ENCODE peak calls at places on chromosomes 11 and 22, in eight cellular contexts. G, O, V, X, I, K, B and P are unnamed samples.

GRCh38 chr11:32081129-32081641 is 9.7 kb upstream of the RCN1 start:
- DNase-seq in G (no peak), O (no peak), V (peak; percentile 64), X (peak; percentile 40), I (no peak), K (no peak), B (peak; percentile 88), P (no peak)

GRCh38 chr11:62678770-62679696 is at the start of gene UBXN1:
- DNase-seq in G (peak; percentile 92), O (peak; percentile 87), V (peak; percentile 83), X (peak; percentile 97), I (peak; percentile 66), K (peak; percentile 87), B (peak; percentile 99), P (peak; percentile 82)

GRCh38 chr11:75839851-75840250 is 24.8 kb downstream of the UVRAG start:
- DNase-seq in G (no peak), O (no peak), V (no peak), X (peak; percentile 42), I (no peak), K (no peak), B (peak; percentile 29), P (no peak)

GRCh38 chr11:115198301-115198700 is 305.9 kb downstream of the CADM1 start:
- DNase-seq in G (no peak), O (no peak), V (peak; percentile 58), X (no peak), I (no peak), K (no peak), B (no peak), P (no peak)

GRCh38 chr11:111301004-111301839 is 2.9 kb downstream of the POU2AF3 start:
- DNase-seq in G (no peak), O (no peak), V (no peak), X (no peak), I (no peak), K (no peak), B (no peak), P (no peak)

GRCh38 chr11:111260761-111261160 is 15.2 kb downstream of the POU2AF2 start:
- DNase-seq in G (no peak), O (no peak), V (no peak), X (no peak), I (no peak), K (no peak), B (peak; percentile 49), P (peak; percentile 53)

GRCh38 chr11:64202992-64203391 is 3.5 kb upstream of the FERMT3 start:
- DNase-seq in G (no peak), O (no peak), V (no peak), X (no peak), I (no peak), K (no peak), B (no peak), P (no peak)

GRCh38 chr11:37500425-37500824 is 902.4 kb upstream of the RAG2 start:
- DNase-seq in G (no peak), O (no peak), V (peak; percentile 31), X (no peak), I (no peak), K (no peak), B (no peak), P (no peak)

GRCh38 chr11:111733009-111733408 is 33.2 kb downstream of the PPP2R1B start:
- DNase-seq in G (no peak), O (no peak), V (peak; percentile 91), X (peak; percentile 87), I (peak; percentile 68), K (no peak), B (peak; percentile 88), P (no peak)

GRCh38 chr11:121754603-121755002 is 301.8 kb upstream of the SORL1-AS1 start:
- DNase-seq in G (no peak), O (no peak), V (peak; percentile 14), X (peak; percentile 63), I (no peak), K (no peak), B (peak; percentile 18), P (no peak)

GRCh38 chr22:39170825-39171622 is 18.5 kb upstream of the CBX7 start:
- DNase-seq in G (peak; percentile 91), O (no peak), V (peak; percentile 52), X (peak; percentile 75), I (peak; percentile 39), K (peak; percentile 82), B (peak; percentile 55), P (peak; percentile 44)

GRCh38 chr22:22935546-22936157 is 48.0 kb downstream of the IGLL5 start:
- DNase-seq in G (peak; percentile 24), O (no peak), V (no peak), X (no peak), I (no peak), K (peak; percentile 90), B (no peak), P (no peak)

GRCh38 chr22:48492371-48493320 is 1335.0 kb downstream of the BRD1 start:
- DNase-seq in G (peak; percentile 79), O (no peak), V (peak; percentile 57), X (peak; percentile 77), I (peak; percentile 4), K (peak; percentile 36), B (peak; percentile 59), P (peak; percentile 22)

GRCh38 chr11:75298191-75298590 is 53.3 kb downstream of the ARRB1 start:
- DNase-seq in G (no peak), O (no peak), V (no peak), X (no peak), I (no peak), K (no peak), B (peak; percentile 25), P (no peak)

GRCh38 chr22:36736701-36737320 is 33.3 kb upstream of the CACNG2 start:
- DNase-seq in G (no peak), O (no peak), V (no peak), X (no peak), I (no peak), K (no peak), B (no peak), P (no peak)

GRCh38 chr22:39763276-39763675 is 130.3 kb downstream of the ENTHD1 start:
- DNase-seq in G (no peak), O (no peak), V (no peak), X (no peak), I (no peak), K (no peak), B (no peak), P (no peak)

GRCh38 chr11:112830255-112830654 is 131.0 kb upstream of the NCAM1 start:
- DNase-seq in G (no peak), O (no peak), V (no peak), X (no peak), I (no peak), K (no peak), B (no peak), P (no peak)

GRCh38 chr22:48717076-48717810 is 1110.4 kb downstream of the BRD1 start:
- DNase-seq in G (no peak), O (no peak), V (no peak), X (no peak), I (no peak), K (no peak), B (no peak), P (no peak)

GRCh38 chr11:12441081-12441801 is 63.9 kb downstream of the PARVA start:
- DNase-seq in G (no peak), O (no peak), V (peak; percentile 62), X (peak; percentile 15), I (no peak), K (no peak), B (peak; percentile 56), P (no peak)

DNA sequence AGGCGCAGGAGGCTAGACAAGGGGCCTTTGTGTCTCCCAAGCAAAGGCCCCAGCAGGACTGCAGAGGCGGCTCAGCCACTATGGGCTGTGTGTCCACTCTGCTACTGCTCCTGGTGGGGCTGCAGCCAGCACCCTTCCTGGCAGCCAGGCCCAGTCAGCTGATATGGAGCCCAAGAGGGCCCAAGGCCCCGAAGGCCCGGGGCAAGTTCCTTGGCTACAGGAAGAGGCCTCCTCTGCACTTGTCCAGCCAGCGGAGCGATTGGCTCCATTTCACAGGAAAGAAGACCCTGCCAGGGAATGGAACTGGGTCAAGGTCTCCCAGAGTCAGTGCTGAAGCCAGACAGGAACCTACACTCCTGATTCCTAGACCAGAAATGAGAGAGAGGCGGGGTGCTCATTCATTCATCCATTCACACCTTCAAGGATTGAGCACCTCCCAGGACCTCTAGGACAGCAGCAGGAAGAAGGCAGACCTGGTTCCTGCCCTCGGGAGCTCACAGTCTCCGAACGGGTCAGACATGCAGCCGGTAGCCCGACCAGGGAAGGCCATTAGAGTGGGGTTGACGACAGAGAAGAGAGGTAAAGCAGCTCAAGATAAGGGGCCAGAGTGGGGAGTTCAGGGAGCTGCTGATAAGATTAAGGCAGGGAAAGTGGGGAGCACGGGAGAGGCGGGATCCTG is 811 bp upstream of the P2RY2 start:
- DNase-seq in G (peak; percentile 30), O (no peak), V (no peak), X (no peak), I (no peak), K (no peak), B (no peak), P (no peak)
- H3K4me3 ChIP-seq in G (peak overlapping the region; percentile 70), O (peak overlapping the region; percentile 76), V (no peak overlapping the region), X (no peak overlapping the region), I (no peak overlapping the region), K (no peak overlapping the region), B (no peak overlapping the region), P (no peak overlapping the region)

DNA sequence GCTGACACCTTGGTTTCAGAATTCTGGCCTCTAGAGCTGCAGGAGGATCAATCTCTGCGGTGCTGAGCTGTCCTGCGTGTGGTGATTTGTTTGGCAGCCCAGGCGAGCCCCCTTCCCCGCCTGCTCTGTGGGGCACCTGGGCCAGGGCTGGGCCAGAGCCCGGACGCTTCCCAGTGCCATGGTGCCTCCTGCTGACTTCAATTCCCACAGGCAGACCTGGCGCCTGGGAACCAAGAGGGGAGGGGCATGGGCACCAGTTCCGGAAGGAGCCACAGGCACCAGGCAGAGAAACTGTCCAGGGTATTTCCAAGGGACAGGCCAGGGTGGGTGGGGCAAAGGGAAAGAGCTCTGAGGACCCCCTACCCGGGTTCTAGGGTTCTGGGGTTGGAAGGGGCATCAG is 197.8 kb downstream of the CTTN start:
- DNase-seq in G (no peak), O (no peak), V (no peak), X (no peak), I (no peak), K (no peak), B (no peak), P (no peak)
- H3K4me3 ChIP-seq in G (no peak overlapping the region), O (no peak overlapping the region), V (no peak overlapping the region), X (no peak overlapping the region), I (no peak overlapping the region), K (no peak overlapping the region), B (no peak overlapping the region), P (no peak overlapping the region)

GRCh38 chr22:46026907-46027218 is 49.9 kb upstream of the WNT7B start:
- DNase-seq in G (no peak), O (no peak), V (no peak), X (no peak), I (no peak), K (no peak), B (no peak), P (no peak)
- H3K4me3 ChIP-seq in G (peak overlapping the region; percentile 57), O (peak overlapping the region; percentile 70), V (no peak overlapping the region), X (no peak overlapping the region), I (peak overlapping the region; percentile 38), K (peak overlapping the region; percentile 38), B (no peak overlapping the region), P (no peak overlapping the region)

DNA sequence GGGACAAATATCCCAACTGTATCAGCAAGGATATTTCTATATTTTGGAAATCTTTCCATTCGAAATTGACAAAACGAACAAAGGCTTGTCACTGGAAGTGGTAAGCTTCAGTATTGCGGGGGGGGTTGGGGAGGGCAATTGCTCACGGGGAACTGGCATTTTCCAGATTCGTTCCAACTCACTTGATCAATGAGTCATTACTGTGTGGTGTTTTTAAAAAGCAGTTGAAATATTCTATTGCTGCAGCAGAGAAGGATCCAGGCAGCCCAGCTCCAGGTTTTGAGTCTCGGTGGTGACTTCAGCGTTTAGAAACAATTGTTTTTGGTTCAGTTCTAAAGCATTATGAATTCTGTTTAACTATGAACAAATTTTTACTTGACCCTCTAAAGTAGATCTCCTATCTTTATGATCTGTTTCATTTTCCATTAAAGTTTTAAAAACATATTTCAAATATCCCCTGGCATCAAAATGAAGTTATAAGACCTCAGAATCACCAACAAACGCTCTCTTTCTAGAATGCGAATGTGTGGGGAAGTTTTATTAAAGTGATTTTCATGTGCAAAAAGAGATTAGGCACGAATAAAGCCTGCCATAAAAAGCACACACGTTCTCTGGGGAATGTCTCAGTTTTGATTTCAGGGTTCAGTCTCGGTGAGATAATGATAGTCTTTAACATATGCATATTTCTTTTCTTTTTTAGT is 33.7 kb upstream of the FBLN1 start:
- DNase-seq in G (no peak), O (no peak), V (peak; percentile 63), X (peak; percentile 62), I (no peak), K (no peak), B (peak; percentile 91), P (no peak)
- H3K4me3 ChIP-seq in G (no peak overlapping the region), O (peak overlapping the region; percentile 17), V (no peak overlapping the region), X (no peak overlapping the region), I (no peak overlapping the region), K (no peak overlapping the region), B (no peak overlapping the region), P (no peak overlapping the region)